ENCODE peak calls at places on chromosomes 6 and 20, in five cellular contexts. I is activated T-helper 9 cell treated with anti-CD3 and anti-CD28 coated beads, Interleukin-2, amount 50 U/mL, for 16 hours; R is transverse colon; J is NCI-H1694; X is endothelial cell of umbilical vein. Y is an unnamed sample.

GRCh38 chr20:49978685-49979029 is 4.1 kb upstream of the SNAI1 start:
- DNase-seq in I (no peak), R (no peak), J (no peak), X (no peak), Y (no peak)

GRCh38 chr6:144659202-144659731 is 374.1 kb downstream of the UTRN start:
- DNase-seq in I (no peak), R (peak; percentile 25), J (no peak), X (peak; percentile 25), Y (no peak)

GRCh38 chr6:82259389-82259788 is 11.8 kb upstream of the IBTK start:
- DNase-seq in I (no peak), R (no peak), J (no peak), X (no peak), Y (no peak)

GRCh38 chr20:63567132-63567381 is 7.0 kb downstream of the HELZ2 start:
- DNase-seq in I (no peak), R (no peak), J (no peak), X (no peak), Y (no peak)

GRCh38 chr6:119301429-119301828 is 48.1 kb downstream of the MAN1A1 start:
- DNase-seq in I (no peak), R (no peak), J (no peak), X (no peak), Y (no peak)

GRCh38 chr20:47775039-47775438 is 10.2 kb downstream of the SULF2 start:
- DNase-seq in I (no peak), R (no peak), J (no peak), X (no peak), Y (no peak)

GRCh38 chr6:154474636-154475428 is 35.7 kb downstream of the CNKSR3 start:
- DNase-seq in I (no peak), R (no peak), J (no peak), X (peak; percentile 65), Y (no peak)

GRCh38 chr20:58024241-58024721 is 204.2 kb downstream of the ANKRD60 start:
- DNase-seq in I (no peak), R (no peak), J (no peak), X (no peak), Y (no peak)

GRCh38 chr6:35489995-35490791 is 6.7 kb downstream of the TEAD3 start:
- DNase-seq in I (no peak), R (peak; percentile 81), J (peak; percentile 54), X (no peak), Y (no peak)

GRCh38 chr6:155660243-155660977 is 204.8 kb upstream of the NOX3 start:
- DNase-seq in I (no peak), R (no peak), J (no peak), X (no peak), Y (no peak)

GRCh38 chr20:2746636-2747265 is 53.7 kb downstream of the CPXM1 start:
- DNase-seq in I (no peak), R (no peak), J (no peak), X (no peak), Y (no peak)

GRCh38 chr6:17240803-17241500 is 40.2 kb upstream of the RBM24 start:
- DNase-seq in I (no peak), R (no peak), J (no peak), X (no peak), Y (no peak)

GRCh38 chr20:4973330-4974097 is 27.8 kb downstream of the SLC23A2 start:
- DNase-seq in I (no peak), R (peak; percentile 51), J (no peak), X (peak; percentile 95), Y (no peak)

GRCh38 chr6:38714239-38715015 is 684 bp upstream of the DNAH8 start:
- DNase-seq in I (no peak), R (no peak), J (no peak), X (peak; percentile 28), Y (no peak)

GRCh38 chr6:16136536-16137450 is 7.9 kb downstream of the MYLIP start:
- DNase-seq in I (peak; percentile 13), R (no peak), J (no peak), X (peak; percentile 64), Y (no peak)

GRCh38 chr6:7052441-7052936 is 55.3 kb upstream of the RREB1 start:
- DNase-seq in I (peak; percentile 1), R (peak; percentile 42), J (peak; percentile 16), X (no peak), Y (peak; percentile 69)